ENCODE peak calls at places on chromosomes 2 and 18, in six cellular contexts. W is HCT116, I is keratinocyte, D is fibroblast of lung, R is A673, H is HepG2. V is an unnamed sample.

GRCh38 chr18:21164746-21165145 is 53.1 kb upstream of the ROCK1 start:
- DNase-seq in W (no peak), I (no peak), D (no peak), R (no peak), H (no peak), V (no peak)

GRCh38 chr18:46657115-46657955 is at the start of gene LOXHD1:
- DNase-seq in W (no peak), I (no peak), D (no peak), R (no peak), H (no peak), V (no peak)

GRCh38 chr2:152456262-152456661 is 121.3 kb downstream of the FMNL2 start:
- DNase-seq in W (peak; percentile 21), I (peak; percentile 46), D (peak; percentile 81), R (no peak), H (peak; percentile 52), V (peak; percentile 66)

GRCh38 chr2:136238552-136239346 is 120.8 kb upstream of the CXCR4 start:
- DNase-seq in W (no peak), I (no peak), D (peak; percentile 69), R (peak; percentile 29), H (no peak), V (peak; percentile 23)

GRCh38 chr2:157257312-157258252 is at the start of gene GALNT5:
- DNase-seq in W (no peak), I (no peak), D (peak; percentile 81), R (no peak), H (no peak), V (no peak)

GRCh38 chr2:16302969-16303592 is 362.6 kb downstream of the CYRIA start:
- DNase-seq in W (no peak), I (no peak), D (no peak), R (no peak), H (no peak), V (no peak)

GRCh38 chr2:9145752-9146430 is 60.7 kb upstream of the ASAP2 start:
- DNase-seq in W (no peak), I (no peak), D (no peak), R (no peak), H (no peak), V (no peak)

GRCh38 chr2:152175012-152175367 is 573 bp downstream of the STAM2 start:
- DNase-seq in W (no peak), I (no peak), D (no peak), R (no peak), H (no peak), V (peak; percentile 36)

GRCh38 chr18:8949206-8949605 is 153.3 kb upstream of the NDUFV2 start:
- DNase-seq in W (no peak), I (no peak), D (peak; percentile 57), R (no peak), H (no peak), V (no peak)

DNA sequence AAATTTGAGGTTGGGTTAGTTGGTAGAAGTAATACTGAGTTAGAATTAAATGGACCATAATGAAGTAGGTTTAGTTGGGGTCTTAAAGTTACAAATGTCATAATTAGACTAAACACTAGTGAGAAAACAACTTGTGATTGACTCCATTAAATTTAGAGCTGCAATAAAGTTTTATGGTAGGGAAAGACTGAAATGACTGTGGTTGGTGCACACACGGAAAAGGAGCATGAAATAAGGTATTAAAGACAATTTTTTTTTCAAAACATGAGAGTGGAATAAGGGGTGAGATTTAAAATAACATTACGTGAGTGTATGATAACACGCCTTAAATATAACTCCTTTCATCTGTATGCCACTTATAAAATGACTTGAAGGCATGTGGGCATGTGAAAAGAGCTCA is 1.5 kb downstream of the FRZB start:
- DNase-seq in W (no peak), I (no peak), D (no peak), R (no peak), H (no peak), V (no peak)
- TF ChIP-seq EZH2 in W (no peak), I (no peak), D (no peak), R (no peak), H (no peak), V (no peak)

GRCh38 chr2:240818543-240819403 is 1.2 kb downstream of the KIF1A start:
- DNase-seq in W (no peak), I (no peak), D (no peak), R (peak; percentile 50), H (no peak), V (no peak)
- TF ChIP-seq EZH2 in W (no peak), I (peak; percentile 61), D (peak; percentile 55), R (no peak), H (no peak), V (no peak)

GRCh38 chr2:172101008-172101706 is 1.5 kb downstream of the DLX2 start:
- DNase-seq in W (no peak), I (no peak), D (no peak), R (peak; percentile 67), H (no peak), V (no peak)
- TF ChIP-seq EZH2 in W (no peak), I (no peak), D (peak; percentile 78), R (no peak), H (no peak), V (no peak)

DNA sequence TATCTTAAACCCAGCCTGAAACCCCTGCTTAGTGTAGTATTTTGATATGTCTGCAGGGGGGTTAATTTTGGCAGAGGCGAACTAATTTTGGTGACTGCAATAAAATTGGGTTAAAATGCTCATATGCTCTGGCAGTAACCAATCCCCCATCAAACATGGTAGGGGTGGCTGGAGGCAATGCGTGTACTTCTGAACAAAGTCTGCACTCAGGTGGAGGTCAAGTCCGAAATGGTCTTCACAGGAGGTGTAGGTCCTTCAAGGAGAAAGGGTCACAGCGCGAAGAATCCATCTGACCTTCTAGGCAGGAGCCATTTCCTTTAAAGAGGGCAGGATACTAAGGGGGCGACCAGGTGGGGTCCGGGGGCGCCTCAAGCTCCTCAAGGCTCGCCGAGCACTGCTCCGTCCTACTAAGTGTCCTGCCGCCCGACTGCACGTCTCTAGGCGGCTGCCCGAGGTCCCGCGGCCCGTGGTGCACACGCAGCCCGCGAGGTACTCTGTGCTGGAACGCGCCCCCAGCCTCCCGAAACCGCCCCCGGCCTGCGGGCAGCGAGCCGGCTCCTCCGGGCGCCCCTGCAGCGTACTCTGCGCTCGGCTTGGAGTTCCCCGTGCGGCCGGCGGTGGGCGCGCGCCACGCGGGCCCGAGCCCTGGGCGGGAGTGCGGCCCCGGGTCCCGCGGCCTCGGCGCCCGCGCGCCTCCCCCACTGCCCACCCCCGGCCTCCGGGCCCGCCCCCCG is 1.7 kb upstream of the LDLRAD4 start:
- DNase-seq in W (no peak), I (no peak), D (peak; percentile 31), R (peak; percentile 48), H (no peak), V (no peak)
- TF ChIP-seq EZH2 in W (no peak), I (peak; percentile 42), D (peak; percentile 96), R (no peak), H (no peak), V (no peak)

GRCh38 chr2:85511008-85511895 is 27.7 kb upstream of the MAT2A start:
- DNase-seq in W (no peak), I (no peak), D (no peak), R (no peak), H (no peak), V (no peak)

GRCh38 chr2:85522090-85522647 is 16.8 kb upstream of the MAT2A start:
- DNase-seq in W (no peak), I (no peak), D (no peak), R (no peak), H (no peak), V (no peak)

GRCh38 chr2:85514323-85514722 is 24.6 kb upstream of the MAT2A start:
- DNase-seq in W (no peak), I (no peak), D (no peak), R (no peak), H (no peak), V (no peak)

GRCh38 chr2:85516649-85517389 is 22.1 kb upstream of the MAT2A start:
- DNase-seq in W (no peak), I (no peak), D (peak; percentile 11), R (no peak), H (peak; percentile 63), V (peak; percentile 77)
- TF ChIP-seq EZH2 in W (no peak), I (no peak), D (no peak), R (no peak), H (no peak), V (no peak)

GRCh38 chr2:229715895-229716507 is 1.6 kb upstream of the DNER start:
- DNase-seq in W (peak; percentile 64), I (no peak), D (no peak), R (peak; percentile 67), H (peak; percentile 34), V (peak; percentile 40)

GRCh38 chr2:229714080-229714735 is at the start of gene DNER:
- DNase-seq in W (no peak), I (no peak), D (no peak), R (peak; percentile 69), H (no peak), V (peak; percentile 29)

GRCh38 chr2:229713371-229714079 is 830 bp downstream of the DNER start:
- DNase-seq in W (no peak), I (no peak), D (no peak), R (peak; percentile 26), H (no peak), V (no peak)

GRCh38 chr2:229712125-229712524 is 2.2 kb downstream of the DNER start:
- DNase-seq in W (no peak), I (no peak), D (no peak), R (peak; percentile 25), H (no peak), V (no peak)

DNA sequence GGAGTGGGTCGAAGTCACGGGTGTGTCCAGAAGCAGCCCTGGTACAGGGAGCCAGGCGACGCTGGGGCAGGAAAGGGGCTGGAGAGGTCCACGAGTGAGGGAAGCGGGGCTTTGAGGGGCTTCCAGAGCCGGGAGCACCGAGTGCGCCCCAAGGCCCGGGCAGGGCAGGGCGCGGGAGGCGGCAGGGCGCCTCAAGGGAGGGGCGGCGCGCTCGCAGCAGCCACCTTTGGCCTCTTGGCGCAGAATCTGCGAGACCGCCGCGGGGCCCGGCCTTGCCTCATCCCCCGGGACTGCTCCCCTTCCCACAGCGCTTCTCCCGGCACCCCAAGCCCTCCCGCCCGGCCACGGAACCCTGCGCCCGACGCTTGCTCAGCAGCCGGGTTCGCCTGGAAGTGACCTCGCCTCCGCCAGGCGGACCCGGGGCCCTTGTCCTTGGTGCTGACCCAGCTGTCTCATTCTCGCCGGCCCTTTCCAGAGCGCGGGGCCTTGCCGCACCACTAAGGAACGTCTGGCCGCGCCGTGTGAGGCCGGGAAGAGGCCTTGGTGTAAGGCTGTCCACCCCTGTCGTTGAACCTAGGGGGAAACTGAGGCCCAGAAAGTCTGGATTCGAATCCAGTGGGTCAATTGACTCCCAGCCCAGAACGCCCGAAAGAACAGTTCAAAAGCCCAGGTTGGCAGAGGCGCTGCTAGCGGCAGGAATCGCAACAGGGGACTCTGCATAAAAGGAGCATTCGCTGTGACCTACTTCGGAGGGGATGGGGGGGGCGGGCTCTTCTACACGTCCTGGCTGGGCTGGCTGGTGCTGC is 584 bp upstream of the DNER start:
- DNase-seq in W (no peak), I (no peak), D (peak; percentile 72), R (peak; percentile 55), H (peak; percentile 26), V (no peak)
- TF ChIP-seq EZH2 in W (no peak), I (no peak), D (no peak), R (no peak), H (peak; percentile 38), V (no peak)

GRCh38 chr2:231396058-231396821 is 730 bp downstream of the B3GNT7 start:
- DNase-seq in W (no peak), I (no peak), D (no peak), R (no peak), H (no peak), V (no peak)
- TF ChIP-seq EZH2 in W (no peak), I (peak; percentile 89), D (no peak), R (peak; percentile 62), H (peak; percentile 83), V (no peak)